ENCODE peak calls at places on chromosomes 4 and X, in ten cellular contexts. One of them, this sample, is unnamed.

GRCh38 chr4:160848901-160849735 is 1314.7 kb downstream of the FSTL5 start:
- DNase-seq in body of pancreas: no peak
- DNase-seq in esophagus squamous epithelium: no peak
- DNase-seq in spleen: no peak
- DNase-seq in gastrocnemius medialis: no peak
- DNase-seq in IMR-90: no peak
- DNase-seq in heart left ventricle: no peak
- DNase-seq in thyroid gland: peak; percentile 84
- DNase-seq in adrenal gland: no peak
- DNase-seq in GM12878: no peak
- DNase-seq in this sample: no peak

GRCh38 chrX:130340271-130340670 is 552 bp downstream of the SLC25A14 start:
- DNase-seq in adrenal gland: no peak
- DNase-seq in thyroid gland: no peak
- DNase-seq in esophagus squamous epithelium: no peak
- DNase-seq in gastrocnemius medialis: no peak
- DNase-seq in body of pancreas: no peak
- DNase-seq in spleen: no peak
- DNase-seq in GM12878: no peak
- DNase-seq in IMR-90: no peak
- DNase-seq in heart left ventricle: no peak
- DNase-seq in this sample: no peak

GRCh38 chr4:184265566-184266351 is 48.1 kb upstream of the ENPP6 start:
- DNase-seq in thyroid gland: no peak
- DNase-seq in esophagus squamous epithelium: no peak
- DNase-seq in adrenal gland: no peak
- DNase-seq in body of pancreas: no peak
- DNase-seq in IMR-90: peak; percentile 61
- DNase-seq in gastrocnemius medialis: no peak
- DNase-seq in heart left ventricle: no peak
- DNase-seq in GM12878: no peak
- DNase-seq in spleen: no peak
- DNase-seq in this sample: no peak

GRCh38 chrX:107729558-107730297 is 45.9 kb downstream of the TSC22D3 start:
- DNase-seq in esophagus squamous epithelium: no peak
- DNase-seq in gastrocnemius medialis: peak; percentile 88
- DNase-seq in spleen: peak; percentile 63
- DNase-seq in IMR-90: no peak
- DNase-seq in thyroid gland: peak; percentile 86
- DNase-seq in GM12878: no peak
- DNase-seq in body of pancreas: peak; percentile 41
- DNase-seq in heart left ventricle: peak; percentile 78
- DNase-seq in adrenal gland: no peak
- DNase-seq in this sample: peak; percentile 77

GRCh38 chrX:153925739-153926593 is at the start of gene ARHGAP4:
- DNase-seq in adrenal gland: no peak
- DNase-seq in GM12878: no peak
- DNase-seq in body of pancreas: no peak
- DNase-seq in esophagus squamous epithelium: no peak
- DNase-seq in heart left ventricle: no peak
- DNase-seq in IMR-90: no peak
- DNase-seq in spleen: peak; percentile 92
- DNase-seq in gastrocnemius medialis: no peak
- DNase-seq in thyroid gland: no peak
- DNase-seq in this sample: no peak

GRCh38 chr4:111268769-111269414 is 646.0 kb upstream of the PITX2 start:
- DNase-seq in heart left ventricle: no peak
- DNase-seq in adrenal gland: no peak
- DNase-seq in thyroid gland: no peak
- DNase-seq in IMR-90: peak; percentile 49
- DNase-seq in GM12878: peak; percentile 35
- DNase-seq in spleen: no peak
- DNase-seq in gastrocnemius medialis: no peak
- DNase-seq in esophagus squamous epithelium: no peak
- DNase-seq in body of pancreas: no peak
- DNase-seq in this sample: no peak

GRCh38 chr4:91840359-91840758 is 463.4 kb upstream of the GRID2 start:
- DNase-seq in esophagus squamous epithelium: no peak
- DNase-seq in body of pancreas: no peak
- DNase-seq in IMR-90: no peak
- DNase-seq in GM12878: no peak
- DNase-seq in spleen: no peak
- DNase-seq in adrenal gland: no peak
- DNase-seq in gastrocnemius medialis: no peak
- DNase-seq in thyroid gland: no peak
- DNase-seq in heart left ventricle: no peak
- DNase-seq in this sample: peak; percentile 65

GRCh38 chrX:46777971-46778810 is 19.3 kb upstream of the SLC9A7 start:
- DNase-seq in body of pancreas: no peak
- DNase-seq in adrenal gland: no peak
- DNase-seq in IMR-90: peak; percentile 56
- DNase-seq in GM12878: no peak
- DNase-seq in gastrocnemius medialis: no peak
- DNase-seq in esophagus squamous epithelium: no peak
- DNase-seq in thyroid gland: no peak
- DNase-seq in heart left ventricle: no peak
- DNase-seq in spleen: no peak
- DNase-seq in this sample: no peak

GRCh38 chrX:140765043-140765784 is 55.7 kb downstream of the LINC00632 start:
- DNase-seq in IMR-90: peak; percentile 62
- DNase-seq in GM12878: no peak
- DNase-seq in gastrocnemius medialis: no peak
- DNase-seq in body of pancreas: peak; percentile 2
- DNase-seq in spleen: no peak
- DNase-seq in thyroid gland: no peak
- DNase-seq in adrenal gland: no peak
- DNase-seq in esophagus squamous epithelium: no peak
- DNase-seq in heart left ventricle: no peak
- DNase-seq in this sample: no peak

GRCh38 chrX:139967300-139967699 is 2.0 kb upstream of the CXorf66 start:
- DNase-seq in adrenal gland: no peak
- DNase-seq in gastrocnemius medialis: no peak
- DNase-seq in GM12878: no peak
- DNase-seq in thyroid gland: no peak
- DNase-seq in IMR-90: no peak
- DNase-seq in heart left ventricle: no peak
- DNase-seq in esophagus squamous epithelium: no peak
- DNase-seq in spleen: no peak
- DNase-seq in body of pancreas: no peak
- DNase-seq in this sample: no peak

GRCh38 chrX:108306086-108306485 is 132.1 kb downstream of the COL4A6 start:
- DNase-seq in body of pancreas: no peak
- DNase-seq in adrenal gland: no peak
- DNase-seq in spleen: no peak
- DNase-seq in heart left ventricle: no peak
- DNase-seq in gastrocnemius medialis: no peak
- DNase-seq in IMR-90: no peak
- DNase-seq in esophagus squamous epithelium: no peak
- DNase-seq in GM12878: no peak
- DNase-seq in thyroid gland: no peak
- DNase-seq in this sample: no peak

GRCh38 chr4:139265654-139266053 is 14.4 kb downstream of the MGARP start:
- DNase-seq in spleen: no peak
- DNase-seq in thyroid gland: no peak
- DNase-seq in heart left ventricle: no peak
- DNase-seq in gastrocnemius medialis: no peak
- DNase-seq in body of pancreas: no peak
- DNase-seq in GM12878: no peak
- DNase-seq in esophagus squamous epithelium: no peak
- DNase-seq in adrenal gland: no peak
- DNase-seq in IMR-90: no peak
- DNase-seq in this sample: no peak

GRCh38 chr4:139266208-139266582 is 13.8 kb downstream of the MGARP start:
- DNase-seq in esophagus squamous epithelium: no peak
- DNase-seq in IMR-90: no peak
- DNase-seq in GM12878: no peak
- DNase-seq in thyroid gland: no peak
- DNase-seq in body of pancreas: no peak
- DNase-seq in heart left ventricle: no peak
- DNase-seq in spleen: no peak
- DNase-seq in adrenal gland: no peak
- DNase-seq in gastrocnemius medialis: no peak
- DNase-seq in this sample: no peak

GRCh38 chr4:139267301-139267700 is 12.7 kb downstream of the MGARP start:
- DNase-seq in thyroid gland: no peak
- DNase-seq in spleen: no peak
- DNase-seq in gastrocnemius medialis: no peak
- DNase-seq in IMR-90: no peak
- DNase-seq in body of pancreas: no peak
- DNase-seq in esophagus squamous epithelium: no peak
- DNase-seq in GM12878: no peak
- DNase-seq in adrenal gland: no peak
- DNase-seq in heart left ventricle: no peak
- DNase-seq in this sample: no peak

DNA sequence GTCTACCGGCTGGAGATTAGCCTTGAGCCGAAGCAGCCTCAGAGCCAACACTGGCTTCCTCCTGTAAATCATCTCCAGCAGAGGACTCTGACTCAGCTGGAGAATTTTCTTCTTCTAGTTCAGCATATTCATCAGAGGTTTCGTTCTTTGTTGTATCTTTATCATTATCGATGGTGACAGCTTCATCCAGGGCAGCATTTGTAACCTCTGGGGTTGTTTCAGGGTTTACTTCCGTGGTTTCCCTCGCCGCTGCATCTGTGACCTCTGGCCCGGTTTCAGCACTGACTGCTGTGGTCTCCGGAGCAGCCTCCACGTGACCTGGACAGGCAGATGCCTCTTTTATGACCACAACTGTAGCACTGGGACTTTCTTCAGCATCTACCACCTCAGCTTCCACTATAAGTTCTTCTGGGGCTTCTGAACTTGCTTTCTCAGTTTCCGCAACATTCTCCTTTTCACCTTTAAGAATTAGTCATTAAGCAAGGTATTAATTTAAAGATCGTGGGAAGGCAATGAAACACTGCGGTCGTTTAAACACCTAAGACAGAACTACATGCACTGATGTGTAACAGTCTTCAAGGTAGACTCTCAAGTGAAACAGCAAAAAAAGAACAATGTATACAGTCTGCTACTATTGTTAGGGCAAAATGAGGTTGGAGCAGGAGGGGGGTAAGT is 13.3 kb downstream of the MGARP start:
- DNase-seq in GM12878: peak; percentile 96
- DNase-seq in body of pancreas: peak; percentile 67
- DNase-seq in adrenal gland: peak; percentile 68
- DNase-seq in spleen: peak; percentile 91
- DNase-seq in IMR-90: peak; percentile 86
- DNase-seq in esophagus squamous epithelium: peak; percentile 16
- DNase-seq in gastrocnemius medialis: peak; percentile 73
- DNase-seq in heart left ventricle: peak; percentile 80
- DNase-seq in thyroid gland: peak; percentile 49
- DNase-seq in this sample: no peak
- TF ChIP-seq POLR2A in GM12878: no peak
- TF ChIP-seq POLR2A in body of pancreas: no peak
- TF ChIP-seq POLR2A in adrenal gland: no peak
- TF ChIP-seq POLR2A in spleen: no peak
- TF ChIP-seq POLR2A in IMR-90: no peak
- TF ChIP-seq POLR2A in esophagus squamous epithelium: no peak
- TF ChIP-seq POLR2A in gastrocnemius medialis: no peak
- TF ChIP-seq POLR2A in heart left ventricle: no peak
- TF ChIP-seq POLR2A in thyroid gland: no peak
- TF ChIP-seq POLR2A in this sample: no peak

GRCh38 chr4:10006604-10007435 is 14.5 kb downstream of the SLC2A9 start:
- DNase-seq in spleen: no peak
- DNase-seq in adrenal gland: no peak
- DNase-seq in heart left ventricle: no peak
- DNase-seq in GM12878: peak; percentile 79
- DNase-seq in thyroid gland: peak; percentile 94
- DNase-seq in IMR-90: no peak
- DNase-seq in body of pancreas: peak; percentile 72
- DNase-seq in gastrocnemius medialis: peak; percentile 33
- DNase-seq in esophagus squamous epithelium: no peak
- DNase-seq in this sample: peak; percentile 52
- H3K4me3 ChIP-seq in spleen: no peak overlapping the region
- H3K4me3 ChIP-seq in adrenal gland: no peak overlapping the region
- H3K4me3 ChIP-seq in heart left ventricle: no peak overlapping the region
- H3K4me3 ChIP-seq in GM12878: peak overlapping the region; percentile 23
- H3K4me3 ChIP-seq in thyroid gland: no peak overlapping the region
- H3K4me3 ChIP-seq in IMR-90: no peak overlapping the region
- H3K4me3 ChIP-seq in body of pancreas: no peak overlapping the region
- H3K4me3 ChIP-seq in gastrocnemius medialis: no peak overlapping the region
- H3K4me3 ChIP-seq in esophagus squamous epithelium: no peak overlapping the region
- H3K4me3 ChIP-seq in this sample: no peak overlapping the region

DNA sequence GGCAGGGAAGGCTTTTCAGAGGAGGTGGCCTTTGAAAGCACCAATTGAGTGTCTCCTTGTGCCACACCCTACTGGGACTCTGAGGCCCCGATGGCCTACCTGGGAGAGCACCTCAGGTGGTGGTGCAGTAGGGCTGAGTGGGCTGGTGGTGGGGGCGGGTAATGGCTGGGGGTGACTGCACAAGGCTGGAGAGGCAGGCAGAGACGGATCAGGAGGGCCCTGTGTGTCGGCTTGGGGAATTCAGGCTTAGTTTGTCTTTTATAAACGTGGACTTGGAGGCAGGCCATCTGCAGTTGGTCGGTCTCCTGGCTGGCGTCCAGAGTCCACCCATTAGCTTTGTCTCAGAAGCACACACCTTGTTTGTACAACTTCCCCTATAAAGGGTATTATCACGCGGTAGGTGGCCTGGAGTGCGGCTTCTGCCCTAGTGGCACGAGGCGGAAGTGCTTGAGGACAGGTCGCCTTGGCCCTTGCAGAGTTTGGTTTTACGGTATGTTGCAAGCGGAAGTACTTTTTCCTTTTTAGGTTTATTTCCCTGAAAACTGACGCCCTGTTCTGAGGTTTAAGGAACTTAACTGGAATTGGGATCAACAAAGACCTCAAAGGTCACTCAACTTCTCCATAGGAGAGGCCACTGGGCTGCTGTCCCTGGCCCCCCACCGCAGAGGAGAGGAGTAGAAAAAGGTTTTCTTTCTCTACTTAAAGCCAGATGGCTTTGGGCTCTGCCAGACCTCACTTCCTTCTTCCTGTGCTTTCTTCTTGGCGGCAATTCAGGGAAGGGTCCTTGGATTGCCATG is 8.0 kb downstream of the TBC1D14 start:
- DNase-seq in adrenal gland: peak; percentile 63
- DNase-seq in GM12878: no peak
- DNase-seq in body of pancreas: peak; percentile 86
- DNase-seq in spleen: peak; percentile 95
- DNase-seq in thyroid gland: peak; percentile 92
- DNase-seq in esophagus squamous epithelium: peak; percentile 36
- DNase-seq in heart left ventricle: peak; percentile 75
- DNase-seq in gastrocnemius medialis: peak; percentile 61
- DNase-seq in IMR-90: no peak
- DNase-seq in this sample: peak; percentile 78
- TF ChIP-seq POLR2A in adrenal gland: no peak
- TF ChIP-seq POLR2A in GM12878: no peak
- TF ChIP-seq POLR2A in body of pancreas: no peak
- TF ChIP-seq POLR2A in spleen: no peak
- TF ChIP-seq POLR2A in thyroid gland: no peak
- TF ChIP-seq POLR2A in esophagus squamous epithelium: no peak
- TF ChIP-seq POLR2A in heart left ventricle: no peak
- TF ChIP-seq POLR2A in gastrocnemius medialis: no peak
- TF ChIP-seq POLR2A in IMR-90: no peak
- TF ChIP-seq POLR2A in this sample: no peak

DNA sequence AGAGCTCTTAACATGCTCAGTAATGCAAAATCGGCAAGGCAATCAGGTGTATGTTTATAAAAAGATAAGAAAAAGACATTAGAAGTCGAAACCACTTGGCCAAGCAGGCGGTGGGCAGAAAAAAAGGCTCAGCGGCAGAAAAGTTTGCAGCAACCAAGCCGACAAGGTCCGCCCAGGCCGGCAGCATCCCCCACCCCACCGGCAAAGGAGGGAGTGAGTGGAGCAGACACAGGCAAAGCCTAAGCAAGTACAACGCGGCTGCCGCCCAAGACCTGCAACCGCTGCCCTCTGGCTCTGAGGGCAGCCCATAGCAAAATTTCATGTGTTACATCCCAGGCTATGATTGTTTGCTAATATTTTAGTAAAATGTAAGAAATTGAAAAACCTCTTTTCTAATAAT is 125.4 kb upstream of the ZCCHC13 start:
- DNase-seq in spleen: peak; percentile 57
- DNase-seq in esophagus squamous epithelium: no peak
- DNase-seq in thyroid gland: peak; percentile 44
- DNase-seq in gastrocnemius medialis: no peak
- DNase-seq in heart left ventricle: no peak
- DNase-seq in GM12878: no peak
- DNase-seq in adrenal gland: no peak
- DNase-seq in body of pancreas: no peak
- DNase-seq in IMR-90: no peak
- DNase-seq in this sample: no peak
- H3K4me3 ChIP-seq in spleen: no peak overlapping the region
- H3K4me3 ChIP-seq in esophagus squamous epithelium: no peak overlapping the region
- H3K4me3 ChIP-seq in thyroid gland: no peak overlapping the region
- H3K4me3 ChIP-seq in gastrocnemius medialis: no peak overlapping the region
- H3K4me3 ChIP-seq in heart left ventricle: no peak overlapping the region
- H3K4me3 ChIP-seq in GM12878: no peak overlapping the region
- H3K4me3 ChIP-seq in adrenal gland: no peak overlapping the region
- H3K4me3 ChIP-seq in body of pancreas: no peak overlapping the region
- H3K4me3 ChIP-seq in IMR-90: no peak overlapping the region
- H3K4me3 ChIP-seq in this sample: no peak overlapping the region